ENCODE peak calls at places on chromosomes 1 and 21, in nine cellular contexts. P is psoas muscle, S is upper lobe of right lung, G is lower lobe of right lung, I is tibial nerve, K is astrocyte, D is DND-41, L is A549, H is PC-9. F is an unnamed sample.

GRCh38 chr1:39609618-39610331 is 29.7 kb downstream of the HEYL start:
- DNase-seq in P (peak; percentile 85), S (peak; percentile 87), G (peak; percentile 78), I (peak; percentile 61), K (no peak), D (peak; percentile 59), L (peak; percentile 57), H (no peak), F (peak; percentile 79)

GRCh38 chr1:227948493-227949260 is 945 bp upstream of the WNT9A start:
- DNase-seq in P (peak; percentile 54), S (peak; percentile 58), G (peak; percentile 41), I (no peak), K (no peak), D (no peak), L (peak; percentile 36), H (no peak), F (no peak)

GRCh38 chr1:87151500-87152421 is 176.9 kb upstream of the LMO4 start:
- DNase-seq in P (peak; percentile 84), S (peak; percentile 85), G (peak; percentile 75), I (peak; percentile 76), K (peak; percentile 66), D (no peak), L (no peak), H (no peak), F (peak; percentile 16)

GRCh38 chr1:75134656-75134938 is 409 bp downstream of the LHX8 start:
- DNase-seq in P (no peak), S (no peak), G (no peak), I (no peak), K (no peak), D (no peak), L (no peak), H (no peak), F (no peak)

GRCh38 chr1:3732747-3733602 is 19.3 kb upstream of the CCDC27 start:
- DNase-seq in P (peak; percentile 51), S (no peak), G (no peak), I (no peak), K (no peak), D (no peak), L (no peak), H (no peak), F (no peak)

GRCh38 chr1:221698579-221699349 is 43.1 kb downstream of the DUSP10 start:
- DNase-seq in P (no peak), S (no peak), G (no peak), I (peak; percentile 32), K (no peak), D (no peak), L (no peak), H (no peak), F (no peak)

GRCh38 chr1:179353546-179353945 is 12.2 kb upstream of the AXDND1 start:
- DNase-seq in P (no peak), S (no peak), G (no peak), I (no peak), K (peak; percentile 68), D (no peak), L (no peak), H (no peak), F (no peak)

GRCh38 chr1:192763756-192764155 is 45.1 kb upstream of the RGS2 start:
- DNase-seq in P (no peak), S (no peak), G (no peak), I (no peak), K (peak; percentile 71), D (no peak), L (no peak), H (no peak), F (no peak)

GRCh38 chr1:178438432-178438831 is 58.3 kb downstream of the CLEC20A start:
- DNase-seq in P (no peak), S (no peak), G (no peak), I (no peak), K (peak; percentile 8), D (no peak), L (no peak), H (no peak), F (no peak)

GRCh38 chr1:225596152-225596551 is 56.8 kb downstream of the ENAH start:
- DNase-seq in P (no peak), S (no peak), G (no peak), I (no peak), K (no peak), D (no peak), L (no peak), H (no peak), F (no peak)

GRCh38 chr21:35007348-35007747 is 41.8 kb downstream of the RUNX1 start:
- DNase-seq in P (no peak), S (no peak), G (no peak), I (no peak), K (no peak), D (no peak), L (no peak), H (no peak), F (no peak)

GRCh38 chr1:36553591-36554417 is 71.1 kb upstream of the CSF3R start:
- DNase-seq in P (peak; percentile 69), S (peak; percentile 76), G (peak; percentile 79), I (peak; percentile 24), K (no peak), D (peak; percentile 67), L (peak; percentile 56), H (peak; percentile 46), F (peak; percentile 53)

GRCh38 chr1:204828352-204828850 is 42.3 kb upstream of the NFASC start:
- DNase-seq in P (peak; percentile 72), S (peak; percentile 70), G (peak; percentile 54), I (peak; percentile 11), K (peak; percentile 51), D (no peak), L (peak; percentile 84), H (no peak), F (no peak)

GRCh38 chr21:34938079-34938764 is 110.9 kb downstream of the RUNX1 start:
- DNase-seq in P (no peak), S (no peak), G (no peak), I (no peak), K (peak; percentile 81), D (no peak), L (no peak), H (no peak), F (no peak)

GRCh38 chr1:56864430-56864829 is 9.8 kb downstream of the C8A start:
- DNase-seq in P (no peak), S (no peak), G (no peak), I (no peak), K (no peak), D (no peak), L (no peak), H (no peak), F (no peak)

GRCh38 chr1:46580140-46580903 is 23.7 kb downstream of the MKNK1 start:
- DNase-seq in P (no peak), S (no peak), G (no peak), I (no peak), K (no peak), D (no peak), L (no peak), H (no peak), F (no peak)

GRCh38 chr21:46190491-46191131 is 6.4 kb upstream of the SPATC1L start:
- DNase-seq in P (no peak), S (peak; percentile 52), G (no peak), I (no peak), K (no peak), D (no peak), L (no peak), H (no peak), F (no peak)

GRCh38 chr1:147072371-147073061 is 99.8 kb downstream of the PRKAB2 start:
- DNase-seq in P (no peak), S (peak; percentile 62), G (no peak), I (no peak), K (no peak), D (no peak), L (no peak), H (no peak), F (peak; percentile 36)

GRCh38 chr1:17419626-17420328 is 19.7 kb downstream of the RCC2 start:
- DNase-seq in P (peak; percentile 87), S (peak; percentile 82), G (peak; percentile 79), I (peak; percentile 55), K (no peak), D (peak; percentile 40), L (peak; percentile 67), H (no peak), F (peak; percentile 78)

GRCh38 chr1:171292799-171293198 is 21.2 kb upstream of the FMO4 start:
- DNase-seq in P (no peak), S (no peak), G (no peak), I (no peak), K (peak; percentile 6), D (no peak), L (no peak), H (no peak), F (no peak)

GRCh38 chr1:154420172-154420571 is 15.0 kb downstream of the IL6R start:
- DNase-seq in P (peak; percentile 96), S (peak; percentile 86), G (peak; percentile 84), I (peak; percentile 87), K (peak; percentile 80), D (no peak), L (peak; percentile 80), H (peak; percentile 54), F (peak; percentile 49)

GRCh38 chr1:6870086-6870485 is 84.8 kb downstream of the CAMTA1 start:
- DNase-seq in P (no peak), S (no peak), G (no peak), I (no peak), K (peak; percentile 14), D (no peak), L (no peak), H (no peak), F (no peak)

GRCh38 chr1:234613128-234613875 is 3.3 kb upstream of the IRF2BP2 start:
- DNase-seq in P (no peak), S (no peak), G (no peak), I (no peak), K (peak; percentile 81), D (peak; percentile 26), L (no peak), H (peak; percentile 72), F (no peak)
- TF ChIP-seq CTCF in P (no peak), S (no peak), G (no peak), I (no peak), K (no peak), D (no peak), L (no peak), H (no peak), F (no peak)

GRCh38 chr1:25616932-25617625 is 488 bp downstream of the MAN1C1 start:
- DNase-seq in P (peak; percentile 60), S (peak; percentile 68), G (peak; percentile 54), I (no peak), K (no peak), D (peak; percentile 24), L (no peak), H (no peak), F (peak; percentile 52)
- H3K27ac ChIP-seq in P (peak overlapping the region; percentile 68), S (peak overlapping the region; percentile 70), G (peak overlapping the region; percentile 64), I (peak overlapping the region; percentile 75), K (no peak overlapping the region), D (no peak overlapping the region), L (peak overlapping the region; percentile 45), H (no peak overlapping the region), F (peak overlapping the region; percentile 74)

DNA sequence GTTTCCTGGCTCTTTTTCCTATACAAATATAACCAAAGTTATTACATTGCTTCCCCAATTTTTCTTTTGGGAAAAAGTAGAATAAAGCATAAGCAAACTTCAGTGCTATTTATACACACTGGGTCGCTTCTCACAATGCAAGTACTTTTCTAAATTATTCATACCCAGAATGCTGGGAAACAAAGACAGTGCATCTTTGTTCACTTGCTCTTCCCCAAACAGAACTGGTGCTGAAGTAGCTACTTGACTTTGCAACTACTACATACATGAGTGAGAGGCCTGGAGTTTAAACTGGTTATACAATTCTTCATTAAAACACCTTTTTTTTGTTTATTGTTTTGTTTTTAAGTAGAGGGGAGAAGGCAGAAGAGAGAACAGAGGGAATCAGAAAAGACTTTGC is 40.2 kb downstream of the STX6 start:
- DNase-seq in P (no peak), S (no peak), G (no peak), I (no peak), K (no peak), D (no peak), L (no peak), H (no peak), F (no peak)
- H3K4me1 ChIP-seq in P (no peaks in the 10 kb centered on the region), S (peaks cover 20% of the 10 kb centered on the region), G (peaks cover 19% of the 10 kb centered on the region), I (no peaks in the 10 kb centered on the region), K (no peaks in the 10 kb centered on the region), D (peaks cover 47% of the 10 kb centered on the region), L (no peaks in the 10 kb centered on the region), H (no peaks in the 10 kb centered on the region), F (peaks cover 15% of the 10 kb centered on the region)

GRCh38 chr1:210257698-210258395 is 25.3 kb downstream of the SERTAD4 start:
- DNase-seq in P (no peak), S (no peak), G (no peak), I (no peak), K (no peak), D (no peak), L (no peak), H (no peak), F (no peak)
- TF ChIP-seq CTCF in P (no peak), S (no peak), G (no peak), I (no peak), K (no peak), D (no peak), L (no peak), H (no peak), F (no peak)